ENCODE peak calls at places on chromosomes 7 and 10, in seven cellular contexts. V is K562, R is prostate gland, N is stomach, M is endothelial cell of umbilical vein, B is breast epithelium, U is vagina. K is an unnamed sample. For H3K4me1, the result is how much of the 10 kb centered on the place peaks cover.

GRCh38 chr10:88991900-88992237 is 1.3 kb downstream of the FAS start:
- DNase-seq in B (no peak), N (no peak), M (no peak), R (no peak), V (no peak), U (no peak), K (no peak)

GRCh38 chr7:90629306-90629918 is 33.3 kb downstream of the CDK14 start:
- DNase-seq in M (peak), V (no peak), N (no peak), B (no peak), R (peak), U (no peak), K (no peak)

GRCh38 chr7:101702362-101702850 is 73.3 kb upstream of the MYL10 start:
- DNase-seq in M (no peak), U (no peak), V (no peak), B (no peak), N (no peak), R (peak), K (no peak)

GRCh38 chr10:909831-910230 is 21.7 kb downstream of the LARP4B start:
- DNase-seq in M (no peak), V (no peak), R (no peak), U (no peak), B (no peak), N (no peak), K (no peak)

GRCh38 chr7:100823140-100823525 is 4.2 kb downstream of the EPHB4 start:
- DNase-seq in N (no peak), R (no peak), M (peak), V (peak), U (no peak), B (no peak), K (no peak)

GRCh38 chr7:38932509-38933168 is 23.6 kb upstream of the VPS41 start:
- DNase-seq in R (peak), U (no peak), N (peak), V (peak), M (peak), B (no peak), K (no peak)

GRCh38 chr10:27998178-27998953 is 513 bp downstream of the ODAD2 start:
- DNase-seq in R (peak), V (no peak), B (no peak), M (peak), N (no peak), U (no peak), K (no peak)

GRCh38 chr7:5699951-5700384 is 81.5 kb downstream of the RNF216 start:
- DNase-seq in N (no peak), B (no peak), R (no peak), U (no peak), M (no peak), V (no peak), K (no peak)

GRCh38 chr10:95814011-95814727 is 58.2 kb downstream of the ENTPD1 start:
- DNase-seq in B (no peak), M (peak), N (no peak), V (no peak), U (no peak), R (no peak), K (peak)

GRCh38 chr10:52775132-52775647 is 2.6 kb upstream of the MBL2 start:
- DNase-seq in M (no peak), R (no peak), N (no peak), V (no peak), U (no peak), B (no peak), K (no peak)

GRCh38 chr7:106277976-106278375 is 6.8 kb downstream of the NAMPT start:
- DNase-seq in M (peak), U (no peak), B (no peak), N (no peak), R (no peak), V (no peak), K (no peak)

GRCh38 chr7:156177396-156178055 is 365.3 kb upstream of the SHH start:
- DNase-seq in B (no peak), R (no peak), N (no peak), V (no peak), M (no peak), U (no peak), K (no peak)

GRCh38 chr7:46982928-46983327 is 599.0 kb downstream of the TNS3 start:
- DNase-seq in B (no peak), U (no peak), N (no peak), R (no peak), M (no peak), V (no peak), K (no peak)

GRCh38 chr7:92584953-92585352 is 5.2 kb downstream of the FAM133B start:
- DNase-seq in R (no peak), V (peak), U (no peak), B (no peak), N (no peak), M (peak), K (no peak)

GRCh38 chr10:81135851-81136250 is 598.1 kb downstream of the SH2D4B start:
- DNase-seq in R (no peak), U (no peak), V (no peak), N (no peak), M (no peak), B (no peak), K (no peak)

GRCh38 chr7:26197153-26198115 is 3.1 kb downstream of the HNRNPA2B1 start:
- DNase-seq in V (no peak), M (no peak), R (no peak), U (no peak), B (no peak), N (no peak), K (no peak)

GRCh38 chr7:147197006-147197405 is 1080.4 kb downstream of the CNTNAP2 start:
- DNase-seq in V (no peak), B (no peak), N (no peak), M (no peak), U (no peak), R (no peak), K (no peak)

GRCh38 chr10:100612601-100613595 is 77.2 kb downstream of the HIF1AN start:
- DNase-seq in R (no peak), M (no peak), B (no peak), V (no peak), U (peak), N (no peak), K (no peak)

GRCh38 chr10:31745612-31746376 is 182.8 kb downstream of the ARHGAP12 start:
- DNase-seq in B (no peak), V (no peak), R (no peak), N (no peak), M (peak), U (no peak), K (no peak)

GRCh38 chr10:128400564-128400963 is 274.3 kb upstream of the MKI67 start:
- DNase-seq in M (no peak), R (peak), V (no peak), B (no peak), U (no peak), N (no peak), K (no peak)

GRCh38 chr7:4799508-4800268 is 24.3 kb downstream of the AP5Z1 start:
- DNase-seq in N (no peak), V (peak), M (no peak), B (no peak), R (no peak), U (no peak), K (no peak)

GRCh38 chr10:123967626-123968243 is 76.1 kb upstream of the CPXM2 start:
- DNase-seq in M (peak), U (no peak), V (peak), R (peak), N (peak), B (peak), K (peak)

GRCh38 chr7:41973331-41973730 is 263.7 kb downstream of the GLI3 start:
- DNase-seq in U (no peak), N (no peak), V (no peak), R (no peak), B (no peak), M (no peak), K (no peak)

GRCh38 chr10:25766687-25767221 is 167.3 kb upstream of the MYO3A start:
- DNase-seq in M (no peak), N (no peak), R (no peak), V (peak), B (no peak), U (no peak), K (no peak)

GRCh38 chr10:8778713-8779112 is 724.2 kb downstream of the GATA3 start:
- DNase-seq in R (no peak), B (no peak), N (peak), U (no peak), M (no peak), V (no peak), K (no peak)

GRCh38 chr10:28559661-28560060 is 26.7 kb downstream of the WAC start:
- DNase-seq in N (no peak), R (no peak), B (no peak), M (no peak), U (no peak), V (no peak), K (no peak)

GRCh38 chr10:27844223-27844622 is 98.6 kb upstream of the MKX start:
- DNase-seq in M (no peak), B (no peak), V (no peak), R (no peak), U (no peak), N (no peak), K (no peak)

GRCh38 chr7:151248191-151249033 is at the start of gene SMARCD3:
- DNase-seq in N (peak), U (no peak), V (peak), B (no peak), R (peak), M (peak), K (peak)

GRCh38 chr7:1758417-1758858 is 88.4 kb downstream of the ELFN1 start:
- DNase-seq in R (peak), B (no peak), U (no peak), V (peak), N (no peak), M (no peak), K (no peak)

GRCh38 chr7:66145404-66145843 is 30.8 kb downstream of the CRCP start:
- DNase-seq in N (peak), U (peak), V (no peak), R (no peak), B (no peak), M (no peak), K (peak)

GRCh38 chr7:131618391-131618790 is 62.0 kb upstream of the PODXL start:
- DNase-seq in M (no peak), N (no peak), U (no peak), R (no peak), B (no peak), V (no peak), K (no peak)

GRCh38 chr7:11910253-11910652 is 78.3 kb upstream of the THSD7A start:
- DNase-seq in U (no peak), R (no peak), B (no peak), V (no peak), N (no peak), M (no peak), K (no peak)

GRCh38 chr7:129514683-129515082 is 12.4 kb downstream of the SMKR1 start:
- DNase-seq in V (no peak), M (no peak), N (no peak), U (no peak), B (no peak), R (no peak), K (no peak)

DNA sequence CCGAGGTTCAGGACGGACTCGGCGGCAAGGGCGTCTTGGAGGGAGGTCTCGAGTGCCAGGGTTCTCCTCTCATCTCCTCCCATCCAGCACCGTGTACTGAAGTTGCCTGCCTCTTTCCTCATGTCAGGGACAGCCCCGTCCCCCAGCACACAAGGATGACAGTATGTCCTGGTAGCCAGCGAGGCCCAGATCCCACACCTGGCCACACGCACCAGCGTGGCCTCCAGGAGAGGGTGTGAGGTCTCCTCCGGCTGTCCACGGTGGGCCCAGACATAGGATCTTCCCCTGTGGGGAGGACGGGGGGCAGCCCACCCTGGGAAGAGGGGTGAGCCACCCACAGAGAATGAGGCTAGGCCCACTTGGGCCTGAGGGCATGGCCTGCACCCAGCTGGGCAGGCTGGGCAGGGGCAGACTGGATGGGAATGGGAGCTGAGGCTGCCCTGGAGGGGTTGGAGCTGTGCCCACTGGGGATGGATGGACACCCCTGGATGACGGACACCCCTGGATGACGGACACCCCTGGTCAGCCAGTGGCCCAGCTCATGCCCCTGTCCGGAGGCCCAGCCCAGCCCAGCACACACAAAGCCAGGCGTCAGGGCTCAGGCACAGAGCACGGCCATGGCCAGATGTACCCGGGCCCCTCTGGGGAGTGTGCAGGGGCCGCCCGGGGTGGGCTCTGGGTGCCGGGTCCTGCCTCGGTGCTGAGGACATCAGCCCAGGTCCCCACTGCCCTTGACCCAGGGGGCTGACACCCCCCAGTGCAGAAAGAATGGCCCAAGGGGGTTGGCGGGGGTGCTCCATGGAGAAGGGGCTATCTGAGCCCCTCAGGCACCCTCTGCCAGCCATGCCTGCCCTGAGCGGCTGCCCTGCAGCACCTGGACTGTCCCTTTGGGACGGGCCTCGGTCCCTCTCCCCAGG is 30.9 kb upstream of the CFAP46 start:
- DNase-seq in N (no peak), R (no peak), M (no peak), B (no peak), U (no peak), V (no peak), K (peak)
- H3K4me1 ChIP-seq in N (under half), R (under half), M (under half), B (under half), U (under half), V (under half), K (under half)

GRCh38 chr7:120337308-120337907 is 64.4 kb downstream of the KCND2 start:
- DNase-seq in N (no peak), R (no peak), B (no peak), M (peak), U (no peak), V (peak), K (no peak)
- TF ChIP-seq POLR2AphosphoS5 in N (no peak), R (no peak), B (no peak), M (no peak), U (no peak), V (no peak), K (no peak)

DNA sequence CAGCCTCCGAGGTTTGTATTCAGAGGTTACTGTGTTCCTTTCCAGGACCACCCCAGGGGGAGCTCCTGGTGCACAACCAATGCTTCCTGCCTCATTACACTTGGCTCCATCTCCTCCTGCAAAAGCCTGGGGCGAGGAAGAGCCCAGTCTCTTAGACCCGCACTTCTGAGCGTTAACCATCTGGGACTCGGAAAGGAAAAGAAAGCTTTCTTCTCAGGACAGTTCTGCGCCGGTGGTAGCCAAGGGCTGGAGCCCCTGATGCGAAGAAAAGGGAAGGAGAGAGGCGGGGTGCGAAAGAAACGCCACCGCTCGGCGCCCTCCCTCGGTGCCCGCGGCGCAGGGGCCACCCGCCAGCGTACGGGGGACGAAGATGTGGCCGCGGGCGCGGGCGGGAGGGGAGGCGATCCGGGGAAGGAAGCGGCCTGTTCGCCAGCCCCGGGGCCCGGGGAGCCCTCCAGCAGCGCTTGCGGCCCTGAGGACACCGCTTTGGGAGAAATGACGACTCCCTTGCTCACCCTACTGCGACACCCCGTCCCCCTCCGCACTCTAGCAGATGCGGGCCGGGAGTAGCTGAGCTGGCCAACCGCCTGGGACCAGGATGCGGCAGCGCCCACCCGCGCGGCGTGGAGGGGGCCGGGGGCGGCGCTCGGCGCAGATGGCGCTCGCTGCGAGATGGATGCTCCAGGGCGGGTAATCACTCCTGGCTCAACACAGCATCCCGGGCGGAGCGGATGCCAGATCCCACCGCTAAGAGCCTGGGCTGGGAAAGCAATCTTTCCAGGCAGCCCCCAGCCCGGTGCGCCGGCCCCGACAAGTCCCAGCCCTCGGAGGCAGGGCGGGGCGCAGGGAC is 1.3 kb downstream of the NRCAM start:
- DNase-seq in R (no peak), V (no peak), U (no peak), B (no peak), M (peak), N (no peak), K (no peak)
- H3K27ac ChIP-seq in R (no peak), V (no peak), U (no peak), B (no peak), M (peak), N (no peak), K (no peak)

GRCh38 chr7:96303105-96303685 is 18.7 kb downstream of the SLC25A13 start:
- DNase-seq in R (peak), M (peak), N (peak), B (no peak), V (peak), U (no peak), K (no peak)

GRCh38 chr7:96306385-96307125 is 15.3 kb downstream of the SLC25A13 start:
- DNase-seq in B (no peak), V (no peak), N (no peak), M (no peak), R (no peak), U (no peak), K (no peak)

GRCh38 chr7:96304573-96304972 is 17.3 kb downstream of the SLC25A13 start:
- DNase-seq in M (no peak), U (no peak), V (no peak), B (no peak), N (no peak), R (no peak), K (no peak)

GRCh38 chr7:96305915-96306314 is 16.0 kb downstream of the SLC25A13 start:
- DNase-seq in B (no peak), U (no peak), M (no peak), V (no peak), R (no peak), N (no peak), K (no peak)

DNA sequence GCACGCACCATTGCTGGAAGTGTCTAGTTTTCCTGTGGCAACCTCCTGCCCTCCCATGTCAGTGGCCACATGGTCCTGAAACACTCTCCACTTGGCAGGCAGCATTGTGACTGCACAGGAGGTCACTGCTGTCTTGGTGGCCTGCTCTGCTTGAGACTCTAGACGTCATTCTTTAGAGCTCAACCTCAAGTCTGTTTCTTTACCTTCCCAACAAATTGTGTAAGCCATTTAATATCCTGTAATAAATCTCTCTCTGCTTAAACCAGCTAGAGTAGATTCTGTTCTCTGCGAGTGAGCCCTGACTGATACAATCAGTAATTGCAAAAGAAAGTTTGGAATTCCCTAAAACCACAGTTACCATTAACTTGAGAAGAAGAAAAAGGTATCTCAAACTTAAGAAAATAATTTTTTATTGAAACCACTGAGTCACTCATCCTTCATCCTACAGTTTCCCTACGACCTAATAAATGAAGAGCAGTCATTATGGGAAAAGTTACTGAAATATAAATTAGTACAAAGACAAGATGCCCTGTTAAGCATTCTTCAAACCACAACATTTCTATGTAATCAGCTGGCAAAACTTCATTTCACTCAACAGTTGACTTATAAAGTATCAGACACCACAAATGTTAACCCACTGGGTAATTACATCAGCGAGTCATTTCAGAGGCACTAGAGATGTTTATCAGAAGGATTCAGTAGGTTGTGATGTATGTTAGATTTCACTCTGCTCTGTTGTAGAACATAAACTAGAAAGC is 18.0 kb downstream of the SLC25A13 start:
- DNase-seq in U (no peak), R (peak), N (no peak), V (no peak), M (no peak), B (no peak), K (no peak)
- H3K4me1 ChIP-seq in U (under half), R (under half), N (half or more), V (under half), M (under half), B (under half), K (under half)

DNA sequence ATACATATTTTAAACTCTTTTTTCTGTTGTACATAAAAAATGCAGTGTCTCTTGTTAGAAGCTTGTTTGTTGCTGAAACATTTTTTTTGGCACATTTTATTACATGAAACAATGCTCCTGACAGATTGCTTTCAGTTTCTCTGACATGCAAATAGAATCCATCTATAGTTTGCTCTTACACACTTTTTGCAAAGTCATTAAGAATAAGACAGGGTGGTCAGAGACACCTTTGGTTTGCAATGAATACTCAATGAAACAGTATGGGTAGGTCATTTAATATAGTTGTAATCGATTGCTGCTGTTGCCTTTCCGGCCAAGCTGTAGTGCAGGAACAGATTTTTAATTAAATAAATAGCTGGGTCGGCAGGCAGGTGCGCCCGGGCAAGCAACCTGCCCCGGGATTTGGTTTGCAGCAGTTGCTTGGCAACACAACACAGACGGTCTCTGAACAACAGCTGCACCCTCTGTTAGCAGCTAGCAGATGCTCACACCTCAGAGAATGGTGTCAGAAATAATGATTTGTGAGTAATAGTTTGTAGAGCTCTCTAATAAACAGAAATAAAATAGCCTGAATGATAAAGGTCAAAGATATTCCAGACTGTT is 115.7 kb upstream of the CACNA2D1 start:
- DNase-seq in U (no peak), N (peak), V (no peak), M (peak), B (no peak), R (no peak), K (no peak)
- TF ChIP-seq POLR2AphosphoS5 in U (no peak), N (no peak), V (no peak), M (no peak), B (no peak), R (no peak), K (no peak)

GRCh38 chr7:36279251-36279925 is 110.3 kb upstream of the ANLN start:
- DNase-seq in N (no peak), U (peak), R (no peak), B (no peak), M (no peak), V (no peak), K (peak)
- H3K27ac ChIP-seq in N (no peak), U (peak), R (no peak), B (peak), M (no peak), V (no peak), K (no peak)

K was measured in suprapubic skin.